ENCODE peak calls at places on chromosomes 3 and 15, in seven cellular contexts. V, F, I, J, Q, Y and B are unnamed samples.

GRCh38 chr15:64182859-64183258 is 20.0 kb upstream of the PPIB start:
- DNase-seq in V (no peak), F (no peak), I (no peak), J (no peak), Q (no peak), Y (no peak), B (no peak)

GRCh38 chr15:85475317-85475701 is 94.9 kb downstream of the AKAP13 start:
- DNase-seq in V (no peak), F (no peak), I (no peak), J (no peak), Q (no peak), Y (no peak), B (no peak)

GRCh38 chr3:62785384-62785783 is 89.8 kb downstream of the CADPS start:
- DNase-seq in V (no peak), F (no peak), I (no peak), J (no peak), Q (no peak), Y (no peak), B (no peak)

GRCh38 chr3:65819896-65820295 is 218.8 kb downstream of the MAGI1 start:
- DNase-seq in V (no peak), F (no peak), I (no peak), J (no peak), Q (no peak), Y (no peak), B (no peak)

GRCh38 chr15:47439146-47439869 is 278.0 kb upstream of the SEMA6D start:
- DNase-seq in V (no peak), F (no peak), I (no peak), J (no peak), Q (no peak), Y (no peak), B (no peak)

GRCh38 chr3:16810013-16810412 is 74.7 kb upstream of the PLCL2 start:
- DNase-seq in V (no peak), F (no peak), I (no peak), J (no peak), Q (no peak), Y (no peak), B (no peak)

GRCh38 chr15:29690765-29691475 is 131.3 kb downstream of the TJP1 start:
- DNase-seq in V (no peak), F (no peak), I (no peak), J (no peak), Q (no peak), Y (no peak), B (no peak)

GRCh38 chr3:158961497-158961896 is 159.6 kb downstream of the MFSD1 start:
- DNase-seq in V (no peak), F (no peak), I (no peak), J (no peak), Q (no peak), Y (no peak), B (no peak)

GRCh38 chr3:12947504-12948369 is 106.4 kb upstream of the RPL32 start:
- DNase-seq in V (peak; percentile 70), F (no peak), I (no peak), J (peak; percentile 31), Q (peak; percentile 50), Y (no peak), B (no peak)